ENCODE peak calls at places on chromosome 11, in eight cellular contexts. U is stimulated activated effector memory CD8-positive, alpha-beta T cell treated with anti-CD3 and anti-CD28 coated beads, Interleukin-12 subunit alpha, Interleukin-12 subunit beta, amount 100 ng/mL, for 72 hours; E is stimulated activated CD4-positive, alpha-beta T cell treated with anti-CD3 and anti-CD28 coated beads, Interleukin-12 subunit alpha, Interleukin-12 subunit beta, amount 100 ng/mL, for 24 hours; D is heart right ventricle; S is heart left ventricle; A is OCI-LY7; Y is AG04450; C is GM23248. V is an unnamed sample.

GRCh38 chr11:31956310-31956709 is 134.6 kb upstream of the RCN1 start:
- DNase-seq in S (no peak), A (no peak), Y (no peak), U (no peak), D (no peak), C (peak), E (no peak), V (no peak)

GRCh38 chr11:119196833-119197483 is 9.2 kb upstream of the CBL start:
- DNase-seq in U (peak), D (no peak), C (peak), Y (peak), A (peak), E (no peak), S (peak), V (no peak)

GRCh38 chr11:93652161-93652597 is 9.3 kb upstream of the CEP295 start:
- DNase-seq in D (no peak), A (peak), S (peak), E (no peak), Y (no peak), U (peak), C (peak), V (no peak)

GRCh38 chr11:64344160-64344559 is 4.2 kb downstream of the CCDC88B start:
- DNase-seq in S (no peak), D (no peak), A (no peak), Y (no peak), C (no peak), E (no peak), U (no peak), V (no peak)

GRCh38 chr11:26344647-26345046 is 12.7 kb downstream of the ANO3 start:
- DNase-seq in A (no peak), E (no peak), U (no peak), Y (no peak), C (peak), D (no peak), S (no peak), V (no peak)

GRCh38 chr11:58968251-58968711 is 29.0 kb downstream of the GLYATL1 start:
- DNase-seq in D (no peak), C (no peak), Y (no peak), E (no peak), S (no peak), A (no peak), U (no peak), V (no peak)

GRCh38 chr11:114285599-114285998 is 10.6 kb upstream of the NNMT start:
- DNase-seq in S (no peak), Y (no peak), C (peak), U (no peak), A (no peak), E (no peak), D (no peak), V (no peak)

GRCh38 chr11:59216654-59217640 is 4.2 kb upstream of the MPEG1 start:
- DNase-seq in Y (no peak), A (peak), S (peak), D (no peak), C (peak), E (no peak), U (no peak), V (peak)

GRCh38 chr11:45896392-45897068 is 10.5 kb downstream of the FREY1 start:
- DNase-seq in E (no peak), Y (no peak), C (no peak), S (no peak), A (no peak), U (no peak), D (no peak), V (no peak)

GRCh38 chr11:103609117-103610066 is 427.0 kb upstream of the DDI1 start:
- DNase-seq in E (no peak), U (no peak), A (no peak), S (no peak), D (no peak), Y (peak), C (peak), V (no peak)

GRCh38 chr11:27619039-27619438 is 81.2 kb downstream of the BDNF start:
- DNase-seq in Y (no peak), A (no peak), E (no peak), D (no peak), C (peak), S (no peak), U (no peak), V (no peak)

GRCh38 chr11:96293583-96293982 is 49.4 kb downstream of the MAML2 start:
- DNase-seq in Y (no peak), C (peak), U (no peak), D (no peak), S (no peak), E (no peak), A (no peak), V (no peak)

GRCh38 chr11:57644748-57645715 is 4.7 kb downstream of the YPEL4 start:
- DNase-seq in D (peak), E (peak), C (peak), A (peak), Y (no peak), S (peak), U (peak), V (peak)

GRCh38 chr11:74559110-74559933 is 33.1 kb upstream of the POLD3 start:
- DNase-seq in Y (no peak), E (no peak), A (no peak), U (no peak), C (no peak), D (no peak), S (peak), V (no peak)

GRCh38 chr11:129291556-129291955 is 84.1 kb upstream of the BARX2 start:
- DNase-seq in U (no peak), A (no peak), Y (no peak), E (no peak), S (no peak), C (no peak), D (no peak), V (no peak)

GRCh38 chr11:8233691-8234424 is 29.8 kb downstream of the LMO1 start:
- DNase-seq in D (peak), S (peak), U (no peak), Y (no peak), E (no peak), C (peak), A (no peak), V (no peak)

GRCh38 chr11:48193876-48194275 is 22.7 kb upstream of the OR4B1 start:
- DNase-seq in S (no peak), D (no peak), Y (peak), A (no peak), E (no peak), C (peak), U (no peak), V (no peak)

GRCh38 chr11:86245369-86246292 is 1.1 kb downstream of the EED start:
- DNase-seq in Y (no peak), C (peak), E (no peak), A (peak), D (no peak), S (no peak), U (no peak), V (peak)

GRCh38 chr11:19342036-19342435 is 101.3 kb upstream of the E2F8 start:
- DNase-seq in U (no peak), S (no peak), D (no peak), A (no peak), E (no peak), Y (no peak), C (no peak), V (no peak)

GRCh38 chr11:34166806-34167740 is 61.6 kb downstream of the NAT10 start:
- DNase-seq in D (no peak), A (no peak), Y (no peak), U (no peak), S (no peak), E (no peak), C (no peak), V (no peak)

GRCh38 chr11:66505276-66505816 is 5.1 kb upstream of the BBS1 start:
- DNase-seq in E (no peak), S (no peak), Y (no peak), D (no peak), C (no peak), U (no peak), A (no peak), V (no peak)

GRCh38 chr11:122146475-122146874 is 30.5 kb upstream of the BLID start:
- DNase-seq in A (no peak), S (no peak), U (no peak), Y (no peak), C (peak), D (no peak), E (no peak), V (no peak)

GRCh38 chr11:123654566-123655081 is at the start of gene SCN3B:
- DNase-seq in S (peak), E (no peak), U (no peak), Y (peak), C (peak), A (no peak), D (peak), V (no peak)

GRCh38 chr11:108758458-108758857 is 93.6 kb downstream of the DDX10 start:
- DNase-seq in C (no peak), U (no peak), Y (no peak), E (no peak), S (no peak), A (no peak), D (no peak), V (no peak)

GRCh38 chr11:20363500-20364411 is at the start of gene HTATIP2:
- DNase-seq in U (peak), S (peak), D (peak), C (peak), E (peak), A (no peak), Y (no peak), V (peak)

GRCh38 chr11:128891410-128891861 is 280 bp downstream of the KCNJ5 start:
- DNase-seq in U (no peak), D (no peak), C (no peak), E (no peak), A (no peak), Y (no peak), S (no peak), V (no peak)

GRCh38 chr11:21401496-21401895 is 732.1 kb downstream of the NELL1 start:
- DNase-seq in S (no peak), C (no peak), Y (no peak), A (no peak), U (no peak), E (no peak), D (no peak), V (no peak)

GRCh38 chr11:65591939-65592814 is 3.4 kb downstream of the KCNK7 start:
- DNase-seq in A (no peak), D (peak), U (no peak), E (no peak), Y (no peak), S (no peak), C (no peak), V (no peak)

GRCh38 chr11:132037467-132037862 is 667.0 kb downstream of the NTM start:
- DNase-seq in A (no peak), U (no peak), D (no peak), Y (no peak), E (no peak), S (no peak), C (no peak), V (no peak)

GRCh38 chr11:44127130-44127529 is 31.7 kb downstream of the EXT2 start:
- DNase-seq in A (no peak), S (no peak), E (no peak), U (no peak), Y (no peak), D (no peak), C (no peak), V (no peak)

GRCh38 chr11:128860571-128861361 is 6.3 kb downstream of the KCNJ1 start:
- DNase-seq in C (peak), A (no peak), D (no peak), U (no peak), Y (no peak), E (no peak), S (no peak), V (no peak)

GRCh38 chr11:112734207-112734606 is 227.0 kb upstream of the NCAM1 start:
- DNase-seq in D (no peak), C (peak), A (no peak), Y (no peak), E (no peak), S (peak), U (no peak), V (no peak)

GRCh38 chr11:86718553-86718952 is 46.1 kb upstream of the ME3 start:
- DNase-seq in D (no peak), A (no peak), U (no peak), S (no peak), C (no peak), E (no peak), Y (no peak), V (no peak)

GRCh38 chr11:65645710-65646109 is 7.8 kb downstream of the SIPA1 start:
- DNase-seq in U (no peak), D (no peak), S (no peak), C (no peak), A (no peak), Y (no peak), E (no peak), V (no peak)